ENCODE peak calls at places on chromosomes 1 and 21, in four cellular contexts. E, Q, N and I are unnamed samples.

GRCh38 chr1:172497230-172497629 is 35.7 kb upstream of the SUCO start:
- DNase-seq in Q (no peak), E (no peak), N (peak; percentile 52), I (peak; percentile 32)

GRCh38 chr1:53411541-53412152 is 47.6 kb upstream of the DMRTB1 start:
- DNase-seq in E (no peak), N (no peak), Q (no peak), I (no peak)

GRCh38 chr1:97192872-97193572 is 471.4 kb downstream of the PTBP2 start:
- DNase-seq in Q (peak; percentile 42), E (no peak), N (no peak), I (no peak)

GRCh38 chr21:38773108-38774061 is 32.3 kb upstream of the ETS2 start:
- DNase-seq in E (no peak), N (peak; percentile 34), Q (peak; percentile 81), I (no peak)

GRCh38 chr1:189859385-189859977 is 618.2 kb downstream of the BRINP3 start:
- DNase-seq in N (peak; percentile 17), Q (peak; percentile 3), E (peak; percentile 26), I (peak; percentile 3)

GRCh38 chr1:152459596-152460528 is 45.8 kb upstream of the CRNN start:
- DNase-seq in N (peak; percentile 51), Q (peak; percentile 64), E (peak; percentile 38), I (peak; percentile 47)

GRCh38 chr1:110048923-110049601 is 14.6 kb downstream of the STRIP1 start:
- DNase-seq in N (peak; percentile 10), Q (no peak), E (no peak), I (no peak)

GRCh38 chr1:152599934-152600333 is at the start of gene LCE3C:
- DNase-seq in Q (no peak), N (no peak), E (no peak), I (no peak)

GRCh38 chr21:34673006-34673405 is 4.2 kb downstream of the CLIC6 start:
- DNase-seq in Q (no peak), N (no peak), E (no peak), I (no peak)

GRCh38 chr1:85339089-85339488 is 62.7 kb upstream of the BCL10 start:
- DNase-seq in N (peak; percentile 42), Q (peak; percentile 71), E (peak; percentile 18), I (no peak)

GRCh38 chr1:38243106-38243505 is 196.5 kb upstream of the POU3F1 start:
- DNase-seq in Q (no peak), E (peak; percentile 37), N (no peak), I (no peak)

GRCh38 chr1:30707412-30708360 is 15.7 kb downstream of the MATN1 start:
- DNase-seq in N (peak; percentile 38), Q (peak; percentile 48), E (peak; percentile 90), I (peak; percentile 90)

GRCh38 chr1:119327066-119327435 is 41.5 kb upstream of the HAO2 start:
- DNase-seq in E (no peak), Q (no peak), N (peak; percentile 50), I (no peak)

GRCh38 chr1:50846224-50846839 is 113.7 kb downstream of the FAF1 start:
- DNase-seq in Q (no peak), N (no peak), E (no peak), I (no peak)

GRCh38 chr21:42007541-42007940 is 2.6 kb downstream of the ZBTB21 start:
- DNase-seq in N (no peak), Q (no peak), E (no peak), I (no peak)

GRCh38 chr1:53734650-53735211 is 4.2 kb downstream of the GLIS1 start:
- DNase-seq in N (no peak), Q (no peak), E (no peak), I (no peak)

GRCh38 chr1:99573431-99574217 is 72.3 kb upstream of the PALMD start:
- DNase-seq in E (no peak), N (no peak), Q (no peak), I (no peak)

GRCh38 chr1:110248746-110249145 is 38.6 kb downstream of the KCNC4 start:
- DNase-seq in N (no peak), Q (no peak), E (no peak), I (no peak)

GRCh38 chr1:162366671-162367070 is 10.0 kb downstream of the SPATA46 start:
- DNase-seq in N (no peak), Q (no peak), E (peak; percentile 57), I (no peak)

GRCh38 chr1:29227511-29227910 is 3.2 kb downstream of the MECR start:
- DNase-seq in Q (no peak), N (no peak), E (no peak), I (no peak)
- TF ChIP-seq ELF1 in Q (no peak), N (no peak), E (no peak), I (no peak)

GRCh38 chr1:226644541-226645176 is 94.4 kb downstream of the ITPKB start:
- DNase-seq in N (no peak), E (no peak), Q (no peak), I (no peak)

GRCh38 chr1:226645279-226645976 is 93.7 kb downstream of the ITPKB start:
- DNase-seq in N (no peak), E (no peak), Q (no peak), I (no peak)

GRCh38 chr1:226643167-226643566 is 94.6 kb downstream of the STUM start:
- DNase-seq in Q (peak; percentile 34), E (peak; percentile 88), N (no peak), I (no peak)

GRCh38 chr1:226642421-226642820 is 93.9 kb downstream of the STUM start:
- DNase-seq in N (no peak), Q (no peak), E (no peak), I (no peak)

GRCh38 chr1:226643701-226644540 is 95.2 kb downstream of the ITPKB start:
- DNase-seq in E (no peak), N (no peak), Q (no peak), I (no peak)
- TF ChIP-seq JUND in E (no peak), N (no peak), Q (no peak), I (no peak)

DNA sequence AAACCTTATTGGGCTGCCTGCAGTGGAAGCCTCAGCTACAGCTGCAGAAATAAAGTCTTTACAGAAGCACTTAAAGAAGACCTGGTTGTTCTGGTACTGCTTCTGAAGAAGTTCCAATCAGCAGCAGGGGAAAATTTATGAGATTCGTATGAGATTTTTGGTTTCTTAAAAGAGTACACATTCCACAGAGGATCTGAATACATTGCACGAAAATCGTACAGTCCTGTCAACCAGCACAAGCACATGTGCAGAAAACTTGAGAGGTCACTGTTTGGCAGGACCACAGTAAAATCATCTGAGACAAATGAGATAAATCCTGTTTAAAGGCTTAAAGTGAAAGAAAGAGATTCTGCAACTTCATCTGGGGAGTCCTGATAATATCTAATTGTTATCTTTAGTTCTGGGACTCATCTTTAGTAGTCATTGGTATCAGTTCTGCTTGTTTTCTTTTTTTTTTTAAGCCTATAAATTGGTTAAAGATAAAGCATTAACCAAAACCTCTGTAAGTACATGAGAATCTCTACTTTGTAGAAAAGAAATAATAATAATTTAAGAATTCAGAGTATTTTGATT is 109.8 kb upstream of the ADGRL2 start:
- DNase-seq in Q (no peak), E (no peak), N (no peak), I (no peak)
- TF ChIP-seq ZBTB33 in Q (no peak), E (no peak), N (no peak), I (no peak)

GRCh38 chr1:235041201-235041600 is 87.4 kb downstream of the TOMM20 start:
- DNase-seq in E (no peak), Q (no peak), N (no peak), I (no peak)
- TF ChIP-seq ELF1 in E (no peak), Q (no peak), N (no peak), I (no peak)